ENCODE peak calls at places on chromosomes 6 and 20, in nine cellular contexts. I is dorsolateral prefrontal cortex; X is fibroblast of the aortic adventitia; O is tibial artery; L is PC-9; F is right lobe of liver; G is CD8-positive, alpha-beta T cell; K is RWPE1; Y is HCT116. N is an unnamed sample.

GRCh38 chr6:26071135-26071534 is 16.1 kb upstream of the HFE start:
- DNase-seq in I (no peak), X (peak), O (peak), L (no peak), F (peak), G (no peak), K (no peak), Y (no peak), N (no peak)

GRCh38 chr20:46552460-46553420 is 2.3 kb upstream of the OCSTAMP start:
- DNase-seq in I (no peak), X (no peak), O (no peak), L (no peak), F (no peak), G (no peak), K (no peak), Y (no peak), N (no peak)

GRCh38 chr6:139367810-139368321 is 6.6 kb downstream of the CITED2 start:
- DNase-seq in I (no peak), X (peak), O (no peak), L (no peak), F (no peak), G (no peak), K (no peak), Y (no peak), N (no peak)

GRCh38 chr20:48624315-48625020 is 203.3 kb downstream of the PREX1 start:
- DNase-seq in I (no peak), X (no peak), O (no peak), L (no peak), F (peak), G (no peak), K (no peak), Y (no peak), N (no peak)

GRCh38 chr20:61864481-61864880 is 201.2 kb downstream of the TAF4 start:
- DNase-seq in I (no peak), X (no peak), O (no peak), L (no peak), F (no peak), G (no peak), K (no peak), Y (no peak), N (no peak)

GRCh38 chr6:17015144-17015543 is 86.7 kb upstream of the STMND1 start:
- DNase-seq in I (no peak), X (peak), O (no peak), L (no peak), F (no peak), G (no peak), K (no peak), Y (no peak), N (peak)

GRCh38 chr6:35146453-35146852 is 5.3 kb upstream of the TCP11 start:
- DNase-seq in I (peak), X (peak), O (peak), L (no peak), F (peak), G (no peak), K (peak), Y (peak), N (peak)

GRCh38 chr6:21731411-21732031 is 138.0 kb downstream of the SOX4 start:
- DNase-seq in I (no peak), X (peak), O (no peak), L (peak), F (no peak), G (no peak), K (peak), Y (no peak), N (peak)

GRCh38 chr20:25058797-25059486 is 1.0 kb upstream of the ACSS1 start:
- DNase-seq in I (no peak), X (no peak), O (peak), L (peak), F (no peak), G (no peak), K (no peak), Y (no peak), N (no peak)

GRCh38 chr6:111523484-111524166 is 40.6 kb upstream of the REV3L start:
- DNase-seq in I (no peak), X (no peak), O (no peak), L (no peak), F (no peak), G (no peak), K (no peak), Y (no peak), N (no peak)

GRCh38 chr20:35539756-35540212 is 2.1 kb upstream of the ERGIC3 start:
- DNase-seq in I (no peak), X (no peak), O (no peak), L (no peak), F (peak), G (no peak), K (no peak), Y (no peak), N (no peak)

GRCh38 chr20:31496761-31497295 is 17.4 kb upstream of the HM13 start:
- DNase-seq in I (no peak), X (peak), O (peak), L (no peak), F (no peak), G (no peak), K (no peak), Y (no peak), N (no peak)

GRCh38 chr6:118283759-118284158 is 264.3 kb upstream of the PLN start:
- DNase-seq in I (no peak), X (peak), O (peak), L (peak), F (no peak), G (peak), K (peak), Y (peak), N (peak)

GRCh38 chr6:52534966-52535390 is 41.9 kb downstream of the TRAM2 start:
- DNase-seq in I (no peak), X (no peak), O (no peak), L (no peak), F (no peak), G (no peak), K (no peak), Y (no peak), N (no peak)

GRCh38 chr20:31833130-31833930 is 12.1 kb downstream of the FOXS1 start:
- DNase-seq in I (peak), X (peak), O (peak), L (no peak), F (peak), G (peak), K (peak), Y (peak), N (no peak)

GRCh38 chr6:166488081-166488685 is 98.3 kb downstream of the RAMACL start:
- DNase-seq in I (no peak), X (peak), O (peak), L (no peak), F (no peak), G (peak), K (no peak), Y (no peak), N (no peak)

GRCh38 chr6:135922170-135922569 is 70.7 kb downstream of the PDE7B start:
- DNase-seq in I (no peak), X (peak), O (peak), L (peak), F (no peak), G (no peak), K (peak), Y (peak), N (peak)

GRCh38 chr20:34954905-34955231 is 738 bp downstream of the GSS start:
- DNase-seq in I (no peak), X (no peak), O (no peak), L (no peak), F (no peak), G (no peak), K (peak), Y (peak), N (peak)

GRCh38 chr20:35286077-35286898 is 1.7 kb upstream of the EIF6 start:
- DNase-seq in I (no peak), X (no peak), O (no peak), L (no peak), F (no peak), G (no peak), K (no peak), Y (no peak), N (no peak)

GRCh38 chr6:169975286-169975685 is 223.9 kb downstream of the ERMARD start:
- DNase-seq in I (no peak), X (no peak), O (peak), L (no peak), F (peak), G (no peak), K (no peak), Y (no peak), N (no peak)

GRCh38 chr20:63029358-63030121 is 22.8 kb upstream of the BHLHE23 start:
- DNase-seq in I (no peak), X (no peak), O (no peak), L (no peak), F (peak), G (no peak), K (peak), Y (no peak), N (no peak)
- TF ChIP-seq CTCF in I (no peak), X (no peak), O (no peak), L (no peak), F (no peak), G (no peak), K (no peak), Y (no peak), N (no peak)

GRCh38 chr6:91141352-91141751 is 554.5 kb upstream of the MAP3K7 start:
- DNase-seq in I (no peak), X (no peak), O (no peak), L (no peak), F (no peak), G (no peak), K (no peak), Y (no peak), N (no peak)

GRCh38 chr6:91130126-91130525 is 543.3 kb upstream of the MAP3K7 start:
- DNase-seq in I (no peak), X (no peak), O (no peak), L (no peak), F (no peak), G (no peak), K (no peak), Y (no peak), N (no peak)

GRCh38 chr6:91132461-91132860 is 545.6 kb upstream of the MAP3K7 start:
- DNase-seq in I (no peak), X (no peak), O (no peak), L (no peak), F (no peak), G (no peak), K (peak), Y (no peak), N (no peak)

GRCh38 chr6:91137286-91137685 is 550.4 kb upstream of the MAP3K7 start:
- DNase-seq in I (no peak), X (no peak), O (no peak), L (no peak), F (no peak), G (no peak), K (no peak), Y (no peak), N (no peak)

DNA sequence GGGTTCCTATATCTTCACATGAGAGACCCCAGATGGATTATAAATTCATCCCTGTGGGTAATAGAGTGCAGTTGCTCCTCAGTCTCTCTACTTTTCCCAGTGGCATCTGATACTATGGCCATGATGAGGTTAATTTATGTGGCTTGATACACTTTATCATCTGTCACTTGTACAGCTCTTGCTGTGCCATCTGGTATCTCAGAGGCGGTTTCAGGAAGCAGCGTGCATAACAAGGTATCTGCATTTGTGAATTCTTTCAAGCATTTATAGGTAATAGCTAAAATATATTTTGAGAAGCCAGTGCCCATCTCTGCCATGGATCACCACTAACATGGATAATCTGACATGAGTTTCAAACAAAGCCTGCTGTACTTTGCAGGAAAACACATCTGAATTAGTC is 548.5 kb upstream of the MAP3K7 start:
- DNase-seq in I (no peak), X (no peak), O (no peak), L (no peak), F (no peak), G (no peak), K (no peak), Y (no peak), N (no peak)
- TF ChIP-seq CTCF in I (no peak), X (no peak), O (no peak), L (no peak), F (no peak), G (no peak), K (no peak), Y (no peak), N (no peak)

GRCh38 chr6:5570641-5571040 is 309.3 kb downstream of the FARS2 start:
- DNase-seq in I (no peak), X (no peak), O (no peak), L (no peak), F (no peak), G (no peak), K (no peak), Y (no peak), N (no peak)
- TF ChIP-seq CTCF in I (no peak), X (no peak), O (no peak), L (no peak), F (no peak), G (no peak), K (no peak), Y (no peak), N (no peak)

GRCh38 chr6:109051301-109051700 is 43.3 kb downstream of the SESN1 start:
- DNase-seq in I (no peak), X (no peak), O (no peak), L (peak), F (no peak), G (no peak), K (no peak), Y (no peak), N (no peak)

GRCh38 chr6:109048176-109048575 is 46.5 kb downstream of the SESN1 start:
- DNase-seq in I (no peak), X (no peak), O (no peak), L (no peak), F (no peak), G (no peak), K (no peak), Y (no peak), N (no peak)

GRCh38 chr6:109048670-109049415 is 45.8 kb downstream of the SESN1 start:
- DNase-seq in I (no peak), X (no peak), O (no peak), L (no peak), F (no peak), G (no peak), K (no peak), Y (no peak), N (no peak)

GRCh38 chr6:109050447-109051102 is 44.1 kb downstream of the SESN1 start:
- DNase-seq in I (no peak), X (no peak), O (no peak), L (no peak), F (no peak), G (no peak), K (no peak), Y (no peak), N (no peak)

GRCh38 chr6:109050012-109050411 is 44.6 kb downstream of the SESN1 start:
- DNase-seq in I (no peak), X (no peak), O (no peak), L (no peak), F (no peak), G (no peak), K (peak), Y (no peak), N (no peak)
- TF ChIP-seq CTCF in I (no peak), X (no peak), O (no peak), L (no peak), F (no peak), G (no peak), K (no peak), Y (no peak), N (no peak)

DNA sequence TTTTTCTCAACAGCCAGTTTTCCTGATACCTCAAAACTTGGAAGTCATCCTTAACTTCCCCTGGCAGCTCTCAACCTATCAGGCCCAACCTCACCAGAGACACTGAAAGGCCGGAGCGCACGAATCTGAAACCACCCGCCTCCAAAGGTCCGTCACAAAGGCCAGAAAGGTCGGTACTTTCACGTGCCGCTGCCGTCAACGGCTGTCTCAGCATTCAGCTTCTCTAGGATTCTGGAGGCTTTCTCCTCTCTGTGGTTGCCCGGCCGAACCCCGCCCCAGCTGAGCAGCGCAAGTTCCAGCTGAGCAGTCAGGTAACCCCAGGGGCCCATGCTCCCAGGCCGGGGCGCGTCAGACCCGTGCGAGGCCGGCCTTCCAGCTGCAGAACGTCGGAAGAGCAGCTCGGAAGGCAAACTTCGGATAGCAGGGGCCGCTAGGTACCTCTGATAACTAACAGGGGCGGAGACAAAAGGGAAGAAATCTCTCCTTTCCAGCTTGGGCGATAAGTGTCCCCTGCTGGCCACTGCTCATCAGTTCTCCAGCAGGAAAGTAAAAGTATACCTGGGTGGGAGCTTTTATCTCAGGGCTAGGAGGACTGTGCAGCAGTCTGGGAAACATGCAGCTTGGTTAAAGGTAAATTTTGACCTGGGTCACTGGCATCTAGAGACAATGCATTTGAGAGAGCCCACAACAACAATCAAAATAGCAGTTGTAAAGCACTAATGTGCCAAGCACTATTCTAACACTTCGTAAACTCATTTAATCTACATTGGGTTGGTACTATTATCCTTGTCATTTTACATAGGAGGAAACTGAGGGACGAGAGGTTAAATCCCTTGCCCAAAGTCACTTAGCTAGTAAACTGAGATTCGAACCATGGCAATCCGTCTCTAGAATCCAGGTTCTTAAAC is 16.1 kb downstream of the ZSCAN12 start:
- DNase-seq in I (peak), X (peak), O (peak), L (peak), F (peak), G (no peak), K (peak), Y (peak), N (peak)
- TF ChIP-seq CTCF in I (no peak), X (peak), O (no peak), L (peak), F (peak), G (no peak), K (peak), Y (peak), N (peak)

GRCh38 chr6:37302086-37302686 is 44.2 kb upstream of the TMEM217 start:
- DNase-seq in I (no peak), X (no peak), O (no peak), L (peak), F (no peak), G (no peak), K (no peak), Y (no peak), N (no peak)

GRCh38 chr6:37303091-37303620 is 45.2 kb upstream of the TMEM217 start:
- DNase-seq in I (no peak), X (no peak), O (no peak), L (peak), F (no peak), G (no peak), K (no peak), Y (no peak), N (no peak)

GRCh38 chr6:37304766-37305165 is 46.8 kb upstream of the TMEM217 start:
- DNase-seq in I (no peak), X (no peak), O (no peak), L (no peak), F (no peak), G (no peak), K (no peak), Y (no peak), N (no peak)

GRCh38 chr6:37306026-37306425 is 47.8 kb upstream of the RNF8 start:
- DNase-seq in I (no peak), X (no peak), O (no peak), L (peak), F (no peak), G (no peak), K (peak), Y (no peak), N (no peak)

GRCh38 chr6:37303891-37304503 is 46.1 kb upstream of the TMEM217 start:
- DNase-seq in I (peak), X (peak), O (no peak), L (peak), F (no peak), G (no peak), K (peak), Y (peak), N (peak)
- TF ChIP-seq CTCF in I (peak), X (peak), O (peak), L (peak), F (peak), G (no peak), K (peak), Y (peak), N (peak)

DNA sequence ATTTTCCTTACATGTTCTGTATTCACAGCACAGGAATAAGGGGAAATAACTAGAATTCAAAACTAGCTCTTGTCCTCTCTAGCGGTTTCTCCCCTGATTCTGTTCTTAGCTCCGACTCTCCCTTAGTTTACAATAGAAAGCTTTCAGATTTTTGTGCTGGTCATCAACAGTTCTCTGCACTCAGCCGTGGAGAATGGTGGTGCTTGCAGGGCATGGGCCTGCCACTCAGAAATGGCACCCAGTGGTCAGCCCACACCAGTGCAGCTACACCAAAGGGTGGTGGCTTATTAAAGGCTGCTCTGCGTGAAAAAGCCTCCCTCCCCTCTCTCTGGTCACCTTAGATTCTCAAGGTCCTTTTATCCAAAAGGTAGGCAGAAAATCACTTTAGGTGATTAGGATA is 123.5 kb downstream of the SASH1 start:
- DNase-seq in I (no peak), X (no peak), O (no peak), L (no peak), F (no peak), G (no peak), K (no peak), Y (no peak), N (no peak)
- TF ChIP-seq CTCF in I (no peak), X (no peak), O (no peak), L (no peak), F (no peak), G (no peak), K (no peak), Y (peak), N (no peak)

DNA sequence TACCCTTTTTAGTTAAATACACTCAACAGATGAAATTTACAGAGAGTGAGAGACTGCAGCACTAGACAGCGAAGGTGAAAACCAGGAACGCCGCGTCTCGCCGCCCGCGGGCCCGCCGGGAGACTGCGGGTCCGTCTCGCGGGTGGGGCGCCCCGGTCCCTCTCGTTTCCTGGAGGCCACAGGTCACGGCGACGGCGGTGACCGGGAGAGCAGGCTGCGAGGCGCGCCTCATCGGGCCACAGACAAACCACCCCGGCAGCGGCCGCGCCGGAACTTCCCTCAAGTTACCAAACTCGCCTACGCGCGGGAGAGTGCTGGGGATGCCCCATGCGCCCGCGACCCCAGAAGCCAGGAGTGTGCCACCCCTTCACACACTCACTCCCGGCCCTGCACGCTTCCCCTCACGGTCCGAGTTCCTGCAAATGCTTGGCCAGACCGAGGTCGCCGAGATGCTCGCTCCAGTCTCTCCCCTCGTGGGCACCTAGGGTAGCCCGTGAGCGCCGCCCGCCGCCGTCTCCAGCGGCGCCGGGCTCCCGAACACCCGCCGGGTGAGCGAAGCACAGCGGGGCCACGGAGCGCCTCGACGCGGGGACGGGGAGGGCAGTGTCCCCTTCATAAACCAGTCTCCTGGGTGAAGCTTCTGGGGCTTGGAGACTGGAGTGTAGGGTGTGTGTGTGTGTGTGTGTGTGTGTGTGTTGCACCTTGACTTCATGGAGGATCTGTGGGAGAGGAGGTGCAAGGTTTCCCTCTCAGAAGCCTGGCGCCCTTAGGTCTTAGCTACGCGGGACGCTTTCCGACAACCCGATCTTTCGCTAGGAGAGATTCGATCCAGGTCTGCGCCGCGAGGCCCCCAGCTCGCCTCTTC is 1.4 kb downstream of the BACH2 start:
- DNase-seq in I (peak), X (peak), O (peak), L (no peak), F (peak), G (peak), K (peak), Y (no peak), N (no peak)
- TF ChIP-seq CTCF in I (peak), X (no peak), O (peak), L (no peak), F (no peak), G (no peak), K (peak), Y (no peak), N (no peak)

N was measured in HFFc6.